ENCODE peak calls at places on chromosomes 13 and 19, in five cellular contexts. Q, G, R, U and X are unnamed samples. For H3K4me1, the result is how much of the 10 kb centered on the place peaks cover.

GRCh38 chr13:41428155-41428554 is 29.2 kb upstream of the RGCC start:
- DNase-seq in Q (no peak), R (no peak), U (no peak), G (no peak), X (no peak)

GRCh38 chr19:31408460-31409124 is 59.4 kb upstream of the TSHZ3 start:
- DNase-seq in G (no peak), Q (no peak), U (no peak), R (no peak), X (no peak)

GRCh38 chr19:45474941-45475516 is 7.2 kb downstream of the FOSB start:
- DNase-seq in Q (no peak), U (no peak), R (no peak), G (no peak), X (no peak)

GRCh38 chr13:66301482-66301881 is 928.7 kb downstream of the PCDH9 start:
- DNase-seq in G (no peak), U (no peak), R (no peak), Q (no peak), X (no peak)

GRCh38 chr19:52492201-52492960 is 35.1 kb upstream of the ZNF808 start:
- DNase-seq in U (no peak), R (no peak), Q (no peak), G (no peak), X (no peak)

GRCh38 chr19:17751103-17751911 is at the start of gene FCHO1:
- DNase-seq in U (peak), R (peak), G (no peak), Q (no peak), X (peak)

GRCh38 chr13:64369121-64369520 is 2861.0 kb downstream of the PCDH9 start:
- DNase-seq in U (no peak), Q (no peak), G (no peak), R (no peak), X (no peak)

GRCh38 chr19:30155529-30156200 is 213.6 kb downstream of the URI1 start:
- DNase-seq in Q (no peak), U (no peak), G (no peak), R (peak), X (no peak)

GRCh38 chr19:40413291-40413994 is at the start of gene PRX:
- DNase-seq in G (no peak), R (no peak), U (no peak), Q (no peak), X (no peak)

GRCh38 chr19:37905936-37906867 is at the start of gene WDR87:
- DNase-seq in R (no peak), Q (peak), G (no peak), U (peak), X (peak)

GRCh38 chr13:106524108-106524507 is 11.4 kb downstream of the EFNB2 start:
- DNase-seq in Q (no peak), G (no peak), R (no peak), U (no peak), X (no peak)

GRCh38 chr19:39399684-39400465 is 6.8 kb upstream of the ZFP36 start:
- DNase-seq in Q (no peak), G (no peak), U (no peak), R (no peak), X (no peak)

GRCh38 chr19:38679839-38680238 is 32.4 kb downstream of the ACTN4 start:
- DNase-seq in Q (no peak), R (peak), U (no peak), G (no peak), X (no peak)

GRCh38 chr13:113904411-113904810 is 40.5 kb upstream of the GAS6 start:
- DNase-seq in G (no peak), Q (peak), R (peak), U (no peak), X (peak)

GRCh38 chr13:99830931-99831330 is 140.6 kb downstream of the ZIC5 start:
- DNase-seq in R (no peak), G (no peak), Q (no peak), U (no peak), X (no peak)

GRCh38 chr19:40982594-40983101 is 8.4 kb upstream of the CYP2B6 start:
- DNase-seq in Q (no peak), G (no peak), R (no peak), U (no peak), X (no peak)

GRCh38 chr13:52744842-52745241 is 5.2 kb upstream of the CNMD start:
- DNase-seq in Q (no peak), R (no peak), G (no peak), U (no peak), X (no peak)

GRCh38 chr13:52750713-52751112 is 11.1 kb upstream of the CNMD start:
- DNase-seq in G (no peak), U (no peak), R (no peak), Q (no peak), X (no peak)

GRCh38 chr19:39208175-39208795 is 4.2 kb upstream of the SYCN start:
- DNase-seq in Q (no peak), G (no peak), R (no peak), U (no peak), X (no peak)

GRCh38 chr13:114110091-114110829 is 22.2 kb downstream of the RASA3 start:
- DNase-seq in U (peak), G (no peak), R (peak), Q (no peak), X (peak)

GRCh38 chr19:6267552-6268381 is 12.0 kb downstream of the MLLT1 start:
- DNase-seq in Q (no peak), G (no peak), R (no peak), U (no peak), X (no peak)
- H3K4me1 ChIP-seq in Q (under half), G (under half), R (under half), U (under half), X (under half)

GRCh38 chr19:1852729-1853128 is 4.4 kb upstream of the REXO1 start:
- DNase-seq in Q (no peak), U (no peak), R (no peak), G (no peak), X (no peak)
- H3K4me1 ChIP-seq in Q (under half), U (half or more), R (under half), G (under half), X (under half)

GRCh38 chr19:7905298-7905697 is 1.6 kb downstream of the MAP2K7 start:
- DNase-seq in Q (peak), U (no peak), R (no peak), G (no peak), X (no peak)

GRCh38 chr19:7902796-7903243 is 857 bp upstream of the MAP2K7 start:
- DNase-seq in U (no peak), G (no peak), R (no peak), Q (peak), X (peak)

GRCh38 chr19:7905859-7906258 is 2.2 kb downstream of the MAP2K7 start:
- DNase-seq in Q (no peak), G (no peak), U (no peak), R (no peak), X (no peak)

GRCh38 chr19:7903244-7904073 is at the start of gene MAP2K7:
- DNase-seq in Q (peak), U (peak), R (peak), G (peak), X (peak)

DNA sequence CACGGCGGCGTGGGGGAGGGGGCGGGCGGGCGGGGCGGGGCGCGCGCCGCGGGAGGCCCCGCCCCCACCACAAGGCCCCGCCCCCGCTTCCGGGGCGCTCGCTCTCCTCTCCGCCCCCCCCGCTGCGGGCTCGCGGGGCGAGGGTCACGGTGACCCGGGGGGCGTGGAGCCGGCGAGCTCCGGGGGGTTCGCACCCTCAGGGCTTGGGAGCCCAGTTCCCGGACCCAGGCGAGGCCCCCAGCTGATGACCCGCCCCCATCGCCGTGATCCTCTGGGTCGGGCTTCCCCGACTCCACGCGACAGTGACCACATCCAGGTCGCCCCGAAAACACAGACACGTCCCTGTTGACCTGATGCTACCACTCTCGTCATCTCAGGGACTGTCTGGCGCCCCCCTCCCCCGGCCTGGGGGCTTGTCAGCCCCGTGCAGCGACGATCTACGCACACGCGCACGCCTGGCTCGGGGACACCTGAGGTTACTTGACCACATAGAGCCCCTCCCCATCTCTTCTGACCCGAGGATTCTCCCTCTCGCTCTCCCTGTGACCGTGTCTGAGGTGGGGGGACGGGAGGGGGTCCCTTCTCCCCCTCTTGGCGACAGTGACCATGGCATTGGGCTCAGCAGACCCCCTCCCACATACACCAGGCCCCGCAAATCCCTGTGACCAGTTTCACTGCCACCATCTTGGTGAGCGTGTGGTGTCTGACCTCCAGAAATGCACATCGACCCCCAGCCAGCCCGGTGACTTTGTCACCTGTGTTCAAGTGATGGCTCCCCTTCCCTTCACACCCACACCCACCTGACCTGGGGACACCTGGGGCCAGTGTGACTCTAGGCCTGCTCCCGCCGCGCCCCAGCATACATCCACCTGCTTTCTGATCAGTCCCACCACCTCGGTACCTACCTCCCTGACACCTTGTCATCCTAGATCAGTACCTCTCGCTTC is 670 bp downstream of the MAP2K7 start:
- DNase-seq in U (peak), R (peak), Q (peak), G (no peak), X (peak)
- H3K4me1 ChIP-seq in U (under half), R (under half), Q (under half), G (under half), X (under half)

GRCh38 chr19:4971816-4972495 is 3.0 kb downstream of the KDM4B start:
- DNase-seq in Q (no peak), G (no peak), U (no peak), R (no peak), X (no peak)

GRCh38 chr19:4972509-4973230 is 3.8 kb downstream of the KDM4B start:
- DNase-seq in G (no peak), R (peak), Q (no peak), U (no peak), X (no peak)

GRCh38 chr19:4976412-4977298 is 7.7 kb downstream of the KDM4B start:
- DNase-seq in U (no peak), G (peak), R (peak), Q (peak), X (no peak)

GRCh38 chr19:4977299-4978174 is 8.6 kb downstream of the KDM4B start:
- DNase-seq in Q (no peak), U (no peak), G (no peak), R (peak), X (no peak)

GRCh38 chr19:4974855-4975469 is 6.0 kb downstream of the KDM4B start:
- DNase-seq in G (no peak), U (no peak), R (no peak), Q (no peak), X (no peak)
- H3K4me1 ChIP-seq in G (half or more), U (under half), R (half or more), Q (under half), X (under half)

GRCh38 chr13:28474491-28475134 is 20.3 kb downstream of the FLT1 start:
- DNase-seq in G (no peak), R (no peak), Q (no peak), U (no peak), X (no peak)
- H3K4me1 ChIP-seq in G (under half), R (under half), Q (under half), U (under half), X (under half)

GRCh38 chr13:31627097-31627496 is 112.2 kb upstream of the RXFP2 start:
- DNase-seq in G (no peak), Q (no peak), U (no peak), R (no peak), X (no peak)

GRCh38 chr13:31629085-31629785 is 110.1 kb upstream of the RXFP2 start:
- DNase-seq in R (no peak), G (no peak), Q (no peak), U (no peak), X (no peak)

GRCh38 chr13:31625115-31625514 is 114.2 kb upstream of the RXFP2 start:
- DNase-seq in G (no peak), Q (no peak), R (no peak), U (no peak), X (no peak)

GRCh38 chr13:31631716-31632115 is 107.6 kb upstream of the RXFP2 start:
- DNase-seq in G (no peak), U (no peak), R (no peak), Q (no peak), X (no peak)

GRCh38 chr13:31631071-31631470 is 108.3 kb upstream of the RXFP2 start:
- DNase-seq in U (no peak), R (no peak), Q (no peak), G (no peak), X (no peak)
- H3K4me1 ChIP-seq in U (under half), R (under half), Q (under half), G (under half), X (under half)